ENCODE peak calls at places on chromosome 2, in eight cellular contexts. L is neural progenitor cell, G is OCI-LY7, W is K562, U is lower lobe of right lung, B is body of pancreas, H is upper lobe of right lung, Z is cardiac muscle cell. A is an unnamed sample.

GRCh38 chr2:96502891-96503636 is 2.1 kb downstream of the NEURL3 start:
- DNase-seq in L (no peak), G (no peak), W (no peak), U (no peak), B (peak; percentile 84), H (no peak), Z (no peak), A (peak; percentile 29)

GRCh38 chr2:11072550-11072949 is 82.7 kb upstream of the SLC66A3 start:
- DNase-seq in L (no peak), G (no peak), W (no peak), U (no peak), B (no peak), H (no peak), Z (no peak), A (no peak)

GRCh38 chr2:234304945-234305344 is 191.9 kb downstream of the ARL4C start:
- DNase-seq in L (peak; percentile 85), G (no peak), W (no peak), U (no peak), B (no peak), H (no peak), Z (peak; percentile 13), A (no peak)

GRCh38 chr2:191533693-191534175 is 144.2 kb upstream of the NABP1 start:
- DNase-seq in L (no peak), G (no peak), W (no peak), U (no peak), B (no peak), H (no peak), Z (no peak), A (no peak)

GRCh38 chr2:202548240-202548639 is 86.5 kb upstream of the FAM117B start:
- DNase-seq in L (no peak), G (no peak), W (no peak), U (no peak), B (no peak), H (no peak), Z (no peak), A (no peak)

GRCh38 chr2:211035548-211036185 is 479.3 kb downstream of the CPS1 start:
- DNase-seq in L (peak; percentile 53), G (peak; percentile 10), W (no peak), U (no peak), B (peak; percentile 11), H (no peak), Z (peak; percentile 39), A (no peak)

GRCh38 chr2:80073134-80073561 is 231.4 kb downstream of the LRRTM1 start:
- DNase-seq in L (peak; percentile 83), G (peak; percentile 58), W (peak; percentile 83), U (no peak), B (peak; percentile 37), H (no peak), Z (peak; percentile 82), A (no peak)

GRCh38 chr2:228646061-228646460 is 464.6 kb upstream of the SPHKAP start:
- DNase-seq in L (no peak), G (no peak), W (no peak), U (no peak), B (no peak), H (no peak), Z (no peak), A (no peak)

GRCh38 chr2:127146820-127147502 is 40.0 kb upstream of the BIN1 start:
- DNase-seq in L (peak; percentile 58), G (no peak), W (no peak), U (no peak), B (no peak), H (no peak), Z (no peak), A (peak; percentile 91)

GRCh38 chr2:240778426-240778825 is 41.6 kb downstream of the KIF1A start:
- DNase-seq in L (no peak), G (no peak), W (no peak), U (no peak), B (no peak), H (no peak), Z (no peak), A (no peak)

GRCh38 chr2:205563646-205564045 is 118.7 kb upstream of the NRP2 start:
- DNase-seq in L (peak; percentile 76), G (peak; percentile 23), W (peak; percentile 33), U (peak; percentile 65), B (no peak), H (peak; percentile 69), Z (peak; percentile 23), A (peak; percentile 51)

GRCh38 chr2:45812039-45812500 is 160.6 kb downstream of the PRKCE start:
- DNase-seq in L (no peak), G (no peak), W (no peak), U (no peak), B (no peak), H (no peak), Z (no peak), A (no peak)

GRCh38 chr2:231337807-231338759 is 57.4 kb upstream of the B3GNT7 start:
- DNase-seq in L (no peak), G (no peak), W (no peak), U (no peak), B (no peak), H (no peak), Z (peak; percentile 41), A (no peak)

GRCh38 chr2:73069855-73070650 is 1.5 kb downstream of the SFXN5 start:
- DNase-seq in L (no peak), G (no peak), W (peak; percentile 63), U (no peak), B (no peak), H (no peak), Z (no peak), A (no peak)

DNA sequence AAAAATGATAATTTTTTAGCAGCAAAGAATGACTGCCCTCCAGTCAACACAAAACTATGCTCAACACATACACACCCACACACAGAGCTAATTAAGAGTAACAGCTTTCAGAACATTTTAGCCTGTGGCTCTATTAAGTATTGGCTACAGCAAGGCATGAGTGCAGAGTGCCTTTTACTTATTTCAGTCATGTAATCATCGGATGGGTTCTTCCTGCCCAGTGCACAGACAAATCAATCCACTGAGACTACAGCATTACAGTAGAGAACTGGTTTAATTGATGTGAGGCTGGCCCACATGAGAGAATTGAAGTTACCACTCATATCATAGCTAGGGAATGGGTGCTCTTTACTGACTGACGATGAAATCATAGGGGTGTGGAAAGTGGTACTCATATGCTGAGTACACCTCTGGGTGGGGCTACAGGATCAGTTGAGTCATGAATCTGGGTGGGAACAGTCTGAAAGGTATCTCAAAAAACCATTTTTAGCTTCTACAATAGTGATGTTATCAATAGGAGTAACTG is 241.0 kb downstream of the FSIP2 start:
- DNase-seq in L (no peak), G (no peak), W (no peak), U (no peak), B (no peak), H (no peak), Z (no peak), A (no peak)
- TF ChIP-seq CTCF in L (peak; percentile 9), G (no peak), W (no peak), U (no peak), B (no peak), H (no peak), Z (no peak), A (no peak)

DNA sequence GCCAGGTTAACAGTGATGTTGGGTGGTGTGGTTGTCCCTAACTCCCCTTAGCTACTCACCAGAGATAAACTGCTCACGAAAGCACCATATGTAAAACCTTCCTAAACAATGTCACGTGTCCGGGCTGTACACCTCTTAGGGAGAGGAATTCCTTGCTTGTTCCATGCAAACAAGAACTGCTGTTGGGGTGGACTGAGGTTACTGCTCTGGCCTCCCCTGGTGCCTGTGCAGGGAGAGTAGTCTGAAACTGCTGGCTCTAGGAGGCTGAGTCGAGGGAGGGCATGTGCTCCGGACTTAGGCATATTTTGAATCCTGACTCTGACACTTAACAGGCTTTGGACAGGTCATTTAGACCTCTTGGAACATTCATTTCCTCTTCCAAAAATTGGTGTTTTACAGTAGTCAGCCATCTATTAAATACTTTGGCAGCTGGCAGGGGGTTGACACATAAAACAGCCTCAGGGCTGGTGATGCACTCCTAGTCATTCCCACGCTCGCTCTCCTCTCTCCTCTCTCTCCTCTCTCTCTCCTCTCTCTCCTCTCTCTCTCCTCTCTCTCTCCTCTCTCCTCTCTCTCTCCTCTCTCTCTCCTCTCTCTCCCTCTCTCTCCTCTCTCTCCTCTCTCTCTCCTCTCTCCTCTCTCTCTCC is 10.6 kb downstream of the THNSL2 start:
- DNase-seq in L (no peak), G (no peak), W (no peak), U (no peak), B (no peak), H (no peak), Z (no peak), A (no peak)
- H3K4me1 ChIP-seq in L (no peaks in the 10 kb centered on the region), G (no peaks in the 10 kb centered on the region), W (no peaks in the 10 kb centered on the region), U (no peaks in the 10 kb centered on the region), B (peaks cover 17% of the 10 kb centered on the region), H (no peaks in the 10 kb centered on the region), Z (peaks cover 21% of the 10 kb centered on the region), A (peaks cover 24% of the 10 kb centered on the region)

DNA sequence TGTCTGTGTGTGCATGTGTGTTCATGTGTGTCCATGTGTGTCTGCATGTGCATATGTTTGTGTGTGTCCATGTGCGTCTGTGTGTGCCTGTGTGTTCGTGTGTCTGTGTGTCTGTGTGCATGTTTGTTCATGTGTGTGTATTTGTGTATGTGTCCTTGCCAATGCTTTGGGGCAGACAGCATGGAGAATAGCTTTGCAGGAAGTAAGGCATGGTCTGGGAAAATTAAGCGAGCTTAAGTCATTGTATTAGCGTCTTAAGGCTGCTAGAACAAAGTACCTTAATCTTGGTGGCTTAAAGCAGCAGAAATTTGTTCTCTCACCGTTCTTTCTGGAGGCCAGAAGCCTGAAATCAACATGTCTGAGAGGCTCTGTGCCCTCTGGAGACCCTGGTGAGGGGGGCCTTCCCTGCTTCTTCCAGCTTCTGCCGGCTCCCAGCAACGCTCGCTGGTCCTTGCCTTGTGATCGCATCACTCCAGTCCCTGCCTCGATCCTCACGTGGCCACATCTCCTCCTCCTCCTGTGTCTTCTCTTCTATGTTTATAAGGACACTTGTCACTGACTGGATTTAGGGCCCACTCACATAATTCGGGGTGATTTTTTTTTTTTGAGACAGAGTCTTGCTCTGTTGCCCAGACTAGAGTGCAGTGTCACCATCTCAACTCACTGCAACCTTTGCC is 3.8 kb downstream of the NEU2 start:
- DNase-seq in L (no peak), G (no peak), W (no peak), U (no peak), B (no peak), H (no peak), Z (no peak), A (no peak)
- TF ChIP-seq CTCF in L (no peak), G (no peak), W (no peak), U (no peak), B (no peak), H (no peak), Z (no peak), A (no peak)

GRCh38 chr2:10042301-10043161 is 819 bp upstream of the KLF11 start:
- DNase-seq in L (peak; percentile 81), G (no peak), W (peak; percentile 56), U (peak; percentile 91), B (peak; percentile 88), H (peak; percentile 93), Z (peak; percentile 85), A (peak; percentile 88)

GRCh38 chr2:10043256-10043905 is at the start of gene KLF11:
- DNase-seq in L (peak; percentile 96), G (peak; percentile 88), W (peak; percentile 96), U (peak; percentile 97), B (peak; percentile 97), H (peak; percentile 97), Z (peak; percentile 97), A (peak; percentile 97)

GRCh38 chr2:10043906-10044601 is 704 bp downstream of the KLF11 start:
- DNase-seq in L (peak; percentile 94), G (peak; percentile 93), W (peak; percentile 98), U (peak; percentile 99), B (peak; percentile 99), H (peak; percentile 99), Z (peak; percentile 96), A (peak; percentile 99)

GRCh38 chr2:10039658-10040410 is 3.5 kb upstream of the KLF11 start:
- DNase-seq in L (no peak), G (no peak), W (no peak), U (no peak), B (peak; percentile 94), H (no peak), Z (no peak), A (peak; percentile 79)

GRCh38 chr2:10041711-10042110 is 1.6 kb upstream of the KLF11 start:
- DNase-seq in L (no peak), G (no peak), W (no peak), U (peak; percentile 46), B (no peak), H (peak; percentile 61), Z (no peak), A (no peak)
- H3K4me1 ChIP-seq in L (peaks cover 3% of the 10 kb centered on the region), G (peaks cover 8% of the 10 kb centered on the region), W (peaks cover 53% of the 10 kb centered on the region), U (peaks cover 81% of the 10 kb centered on the region), B (peaks cover 69% of the 10 kb centered on the region), H (peaks cover 62% of the 10 kb centered on the region), Z (peaks cover 6% of the 10 kb centered on the region), A (peaks cover 47% of the 10 kb centered on the region)

A was measured in psoas muscle.